ENCODE peak calls at places on chromosomes 6 and 20, in six cellular contexts. I is fibroblast of lung; F is stimulated activated CD4-positive, alpha-beta T cell treated with anti-CD3 and anti-CD28 coated beads, Interleukin-4, amount 100 ng/mL, for 1 hour; E is tibial nerve; G is T-helper 9 cell; S is neuronal stem cell. D is an unnamed sample.

GRCh38 chr20:37297066-37297736 is 7.7 kb downstream of the MANBAL start:
- DNase-seq in I (peak; percentile 54), F (no peak), E (no peak), G (no peak), S (no peak), D (no peak)

GRCh38 chr20:11221046-11221445 is 547.2 kb upstream of the JAG1 start:
- DNase-seq in I (no peak), F (no peak), E (no peak), G (no peak), S (no peak), D (no peak)

GRCh38 chr20:50436052-50436656 is 74.0 kb upstream of the PTPN1 start:
- DNase-seq in I (no peak), F (no peak), E (no peak), G (no peak), S (no peak), D (no peak)

GRCh38 chr20:61932711-61933480 is 132.8 kb downstream of the TAF4 start:
- DNase-seq in I (no peak), F (no peak), E (peak; percentile 6), G (no peak), S (no peak), D (no peak)

GRCh38 chr6:118632359-118632758 is 19.0 kb downstream of the CEP85L start:
- DNase-seq in I (no peak), F (no peak), E (no peak), G (no peak), S (no peak), D (no peak)

GRCh38 chr6:135853227-135853626 is 1.7 kb downstream of the PDE7B start:
- DNase-seq in I (peak; percentile 44), F (no peak), E (no peak), G (no peak), S (no peak), D (peak; percentile 57)

GRCh38 chr20:48286571-48287551 is 501.6 kb upstream of the SULF2 start:
- DNase-seq in I (no peak), F (no peak), E (no peak), G (no peak), S (no peak), D (no peak)

GRCh38 chr6:46940433-46941226 is 18.9 kb upstream of the ADGRF5 start:
- DNase-seq in I (no peak), F (no peak), E (no peak), G (no peak), S (no peak), D (no peak)

GRCh38 chr20:61655591-61655990 is 403.5 kb downstream of the CDH4 start:
- DNase-seq in I (no peak), F (no peak), E (no peak), G (no peak), S (no peak), D (no peak)

GRCh38 chr6:55617272-55617671 is 38.3 kb upstream of the HMGCLL1 start:
- DNase-seq in I (peak; percentile 65), F (no peak), E (no peak), G (no peak), S (no peak), D (peak; percentile 51)

GRCh38 chr20:48661575-48662473 is 166.0 kb downstream of the PREX1 start:
- DNase-seq in I (no peak), F (no peak), E (no peak), G (no peak), S (no peak), D (no peak)

GRCh38 chr6:91193446-91193845 is 606.6 kb upstream of the MAP3K7 start:
- DNase-seq in I (no peak), F (no peak), E (no peak), G (no peak), S (no peak), D (no peak)

GRCh38 chr6:6825153-6825847 is 236.8 kb downstream of the LY86 start:
- DNase-seq in I (no peak), F (no peak), E (no peak), G (no peak), S (no peak), D (no peak)

GRCh38 chr20:42483694-42484303 is 705.9 kb downstream of the PTPRT start:
- DNase-seq in I (no peak), F (no peak), E (no peak), G (no peak), S (peak; percentile 53), D (no peak)

GRCh38 chr20:45783656-45784294 is 7.9 kb downstream of the WFDC3 start:
- DNase-seq in I (no peak), F (no peak), E (no peak), G (no peak), S (no peak), D (no peak)

GRCh38 chr20:44720617-44720993 is 5.4 kb downstream of the CCN5 start:
- DNase-seq in I (peak; percentile 58), F (no peak), E (no peak), G (no peak), S (no peak), D (no peak)

GRCh38 chr6:141133346-141133745 is 999.4 kb upstream of the GJE1 start:
- DNase-seq in I (no peak), F (no peak), E (no peak), G (no peak), S (no peak), D (no peak)

GRCh38 chr6:102813489-102814275 is 1420.2 kb downstream of the GRIK2 start:
- DNase-seq in I (no peak), F (no peak), E (no peak), G (no peak), S (no peak), D (no peak)

GRCh38 chr20:2805682-2806350 is 5.4 kb upstream of the CPXM1 start:
- DNase-seq in I (no peak), F (no peak), E (no peak), G (no peak), S (no peak), D (no peak)

GRCh38 chr20:46568570-46569129 is 18.2 kb upstream of the OCSTAMP start:
- DNase-seq in I (peak; percentile 88), F (no peak), E (peak; percentile 78), G (no peak), S (no peak), D (no peak)

GRCh38 chr6:88492824-88493223 is 326.7 kb upstream of the CNR1 start:
- DNase-seq in I (peak; percentile 12), F (no peak), E (no peak), G (no peak), S (no peak), D (no peak)

GRCh38 chr6:5139828-5140771 is 55.0 kb downstream of the PPP1R3G start:
- DNase-seq in I (no peak), F (no peak), E (no peak), G (no peak), S (no peak), D (no peak)

GRCh38 chr6:161058746-161059145 is 67.2 kb downstream of the MAP3K4 start:
- DNase-seq in I (peak; percentile 28), F (no peak), E (no peak), G (no peak), S (no peak), D (no peak)

GRCh38 chr20:37384683-37385174 is 38.8 kb downstream of the SRC start:
- DNase-seq in I (peak; percentile 49), F (peak; percentile 79), E (no peak), G (peak; percentile 74), S (peak; percentile 65), D (no peak)

GRCh38 chr20:49513531-49513930 is 31.1 kb upstream of the KCNB1 start:
- DNase-seq in I (no peak), F (no peak), E (no peak), G (no peak), S (no peak), D (no peak)

GRCh38 chr6:105726902-105727655 is 324.2 kb upstream of the PREP start:
- DNase-seq in I (peak; percentile 39), F (no peak), E (no peak), G (no peak), S (no peak), D (no peak)

GRCh38 chr20:19407731-19408130 is 195.3 kb downstream of the SLC24A3 start:
- DNase-seq in I (no peak), F (no peak), E (no peak), G (no peak), S (no peak), D (no peak)

D was measured in kidney glomerular epithelial cell.